ENCODE peak calls at places on chromosomes 11 and 22, in four cellular contexts. C is adrenal gland; T is uterus; E is naive thymus-derived CD4-positive, alpha-beta T cell. V is an unnamed sample.

GRCh38 chr11:73317373-73317772 is 9.3 kb downstream of the ARHGEF17 start:
- DNase-seq in C (peak; percentile 41), T (peak; percentile 74), E (no peak), V (peak; percentile 86)

GRCh38 chr11:104830080-104830479 is 68.2 kb downstream of the CASP12 start:
- DNase-seq in C (no peak), T (no peak), E (no peak), V (no peak)

GRCh38 chr11:10918698-10919097 is 60.8 kb upstream of the ZBED5 start:
- DNase-seq in C (no peak), T (no peak), E (no peak), V (no peak)

GRCh38 chr11:108494182-108494581 is 4.0 kb downstream of the POGLUT3 start:
- DNase-seq in C (no peak), T (no peak), E (no peak), V (no peak)

GRCh38 chr11:128022007-128022368 is 565.4 kb downstream of the ETS1 start:
- DNase-seq in C (no peak), T (no peak), E (no peak), V (no peak)

GRCh38 chr11:37141707-37142106 is 543.7 kb upstream of the RAG2 start:
- DNase-seq in C (no peak), T (no peak), E (no peak), V (no peak)

GRCh38 chr22:17896552-17896951 is 122.3 kb upstream of the BID start:
- DNase-seq in C (peak; percentile 74), T (no peak), E (no peak), V (no peak)

GRCh38 chr11:2582958-2583604 is 116.7 kb downstream of the KCNQ1OT1 start:
- DNase-seq in C (no peak), T (no peak), E (no peak), V (peak; percentile 2)

GRCh38 chr11:10506013-10506370 is 35.0 kb downstream of the RNF141 start:
- DNase-seq in C (no peak), T (no peak), E (no peak), V (no peak)

GRCh38 chr11:126058090-126058489 is 4.6 kb downstream of the CDON start:
- DNase-seq in C (no peak), T (no peak), E (no peak), V (no peak)

GRCh38 chr11:119713361-119714040 is 15.5 kb downstream of the NECTIN1 start:
- DNase-seq in C (no peak), T (no peak), E (no peak), V (no peak)

GRCh38 chr11:63599211-63600122 is 14.8 kb downstream of the PLAAT3 start:
- DNase-seq in C (no peak), T (no peak), E (no peak), V (no peak)

GRCh38 chr11:12220305-12220704 is 109.9 kb downstream of the MICAL2 start:
- DNase-seq in C (no peak), T (peak; percentile 81), E (no peak), V (peak; percentile 75)

GRCh38 chr11:79092791-79093313 is 348.0 kb downstream of the TENM4 start:
- DNase-seq in C (no peak), T (no peak), E (no peak), V (no peak)

GRCh38 chr11:134215836-134216235 is 7.9 kb downstream of the NCAPD3 start:
- DNase-seq in C (no peak), T (no peak), E (no peak), V (no peak)

GRCh38 chr11:5507586-5508305 is 2.0 kb downstream of the UBQLN3 start:
- DNase-seq in C (no peak), T (no peak), E (no peak), V (no peak)

GRCh38 chr11:66845876-66846212 is 2.6 kb downstream of the RCE1 start:
- DNase-seq in C (no peak), T (no peak), E (no peak), V (no peak)

GRCh38 chr22:22959147-22959827 is 71.7 kb downstream of the IGLL5 start:
- DNase-seq in C (peak; percentile 86), T (peak; percentile 61), E (peak; percentile 37), V (peak; percentile 45)

GRCh38 chr11:125201525-125202121 is 37.1 kb downstream of the PKNOX2 start:
- DNase-seq in C (no peak), T (peak; percentile 56), E (no peak), V (no peak)

GRCh38 chr11:75851203-75851602 is 36.2 kb downstream of the UVRAG start:
- DNase-seq in C (peak; percentile 34), T (no peak), E (no peak), V (no peak)

GRCh38 chr11:62432695-62433094 is 13.9 kb downstream of the SCGB1A1 start:
- DNase-seq in C (no peak), T (no peak), E (no peak), V (no peak)

GRCh38 chr11:96614846-96615245 is 225.0 kb downstream of the JRKL start:
- DNase-seq in C (no peak), T (no peak), E (no peak), V (no peak)

GRCh38 chr11:109970516-109971183 is 122.5 kb upstream of the ZC3H12C start:
- DNase-seq in C (no peak), T (no peak), E (no peak), V (no peak)

GRCh38 chr22:44942056-44942455 is 67.7 kb downstream of the PHF21B start:
- DNase-seq in C (no peak), T (no peak), E (no peak), V (no peak)

GRCh38 chr11:96054870-96055705 is 131.2 kb upstream of the MTMR2 start:
- DNase-seq in C (no peak), T (no peak), E (no peak), V (no peak)

GRCh38 chr11:126969865-126970479 is 30.6 kb downstream of the KIRREL3 start:
- DNase-seq in C (no peak), T (no peak), E (no peak), V (no peak)

GRCh38 chr11:75276696-75277095 is 36.1 kb downstream of the TPBGL start:
- DNase-seq in C (no peak), T (peak; percentile 4), E (no peak), V (no peak)

GRCh38 chr11:104005234-104005855 is 31.1 kb upstream of the DDI1 start:
- DNase-seq in C (no peak), T (no peak), E (no peak), V (no peak)

GRCh38 chr11:108713076-108713790 is 48.4 kb downstream of the DDX10 start:
- DNase-seq in C (no peak), T (no peak), E (no peak), V (no peak)

GRCh38 chr22:25509391-25509791 is 55.1 kb upstream of the GRK3 start:
- DNase-seq in C (peak; percentile 23), T (peak; percentile 77), E (no peak), V (no peak)

GRCh38 chr11:16572946-16573345 is 165.5 kb upstream of the C11orf58 start:
- DNase-seq in C (no peak), T (no peak), E (no peak), V (no peak)

GRCh38 chr22:38218661-38219331 is 17.0 kb downstream of the MAFF start:
- DNase-seq in C (peak; percentile 91), T (peak; percentile 83), E (no peak), V (peak; percentile 70)

DNA sequence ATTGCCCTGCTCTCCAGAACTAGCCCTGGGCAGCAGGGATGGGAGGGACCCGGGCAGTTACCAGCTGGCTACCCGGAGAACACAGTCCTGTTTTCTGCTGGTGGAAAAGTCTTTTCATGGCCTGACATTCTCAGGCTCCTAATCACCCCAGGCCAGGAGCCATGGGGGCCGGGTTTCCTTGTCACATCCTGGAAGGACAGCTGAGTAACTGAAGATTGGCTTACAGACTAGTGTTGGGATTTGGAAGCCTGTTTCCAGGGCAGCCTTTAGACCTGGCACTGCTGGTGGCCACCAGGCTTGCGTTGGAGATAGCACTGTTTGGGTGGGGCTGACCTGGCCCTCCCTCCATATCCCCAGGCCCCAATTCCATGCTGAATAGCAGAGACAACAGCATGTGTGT is 349.0 kb downstream of the CTTN start:
- DNase-seq in C (no peak), T (no peak), E (no peak), V (no peak)
- H3K4me1 ChIP-seq in C (no peaks in the 10 kb centered on the region), T (no peaks in the 10 kb centered on the region), E (no peaks in the 10 kb centered on the region), V (no peaks in the 10 kb centered on the region)

DNA sequence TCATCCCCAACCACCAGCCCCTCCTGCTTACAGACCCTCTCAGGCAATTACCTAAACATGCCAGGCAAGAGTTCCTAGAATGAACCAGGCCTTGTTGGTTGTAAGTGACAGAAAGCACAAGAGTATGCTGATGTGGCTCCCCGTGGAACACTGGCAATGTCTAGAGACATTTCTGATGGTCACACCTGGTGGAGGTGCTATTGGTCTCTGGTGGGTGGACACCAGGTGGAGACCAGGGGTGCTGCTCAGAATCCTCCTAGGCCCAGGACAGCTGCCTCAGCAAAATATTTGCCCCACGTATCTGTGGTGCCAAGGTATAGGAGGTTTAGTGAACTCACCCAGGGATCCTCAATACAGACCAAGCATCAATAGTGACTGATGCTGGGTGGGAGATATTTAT is 832.7 kb downstream of the TBC1D22A start:
- DNase-seq in C (no peak), T (no peak), E (no peak), V (no peak)
- H3K9me3 ChIP-seq in C (no peaks in the 10 kb centered on the region), T (no peaks in the 10 kb centered on the region), E (no peaks in the 10 kb centered on the region), V (peaks cover 8% of the 10 kb centered on the region)

DNA sequence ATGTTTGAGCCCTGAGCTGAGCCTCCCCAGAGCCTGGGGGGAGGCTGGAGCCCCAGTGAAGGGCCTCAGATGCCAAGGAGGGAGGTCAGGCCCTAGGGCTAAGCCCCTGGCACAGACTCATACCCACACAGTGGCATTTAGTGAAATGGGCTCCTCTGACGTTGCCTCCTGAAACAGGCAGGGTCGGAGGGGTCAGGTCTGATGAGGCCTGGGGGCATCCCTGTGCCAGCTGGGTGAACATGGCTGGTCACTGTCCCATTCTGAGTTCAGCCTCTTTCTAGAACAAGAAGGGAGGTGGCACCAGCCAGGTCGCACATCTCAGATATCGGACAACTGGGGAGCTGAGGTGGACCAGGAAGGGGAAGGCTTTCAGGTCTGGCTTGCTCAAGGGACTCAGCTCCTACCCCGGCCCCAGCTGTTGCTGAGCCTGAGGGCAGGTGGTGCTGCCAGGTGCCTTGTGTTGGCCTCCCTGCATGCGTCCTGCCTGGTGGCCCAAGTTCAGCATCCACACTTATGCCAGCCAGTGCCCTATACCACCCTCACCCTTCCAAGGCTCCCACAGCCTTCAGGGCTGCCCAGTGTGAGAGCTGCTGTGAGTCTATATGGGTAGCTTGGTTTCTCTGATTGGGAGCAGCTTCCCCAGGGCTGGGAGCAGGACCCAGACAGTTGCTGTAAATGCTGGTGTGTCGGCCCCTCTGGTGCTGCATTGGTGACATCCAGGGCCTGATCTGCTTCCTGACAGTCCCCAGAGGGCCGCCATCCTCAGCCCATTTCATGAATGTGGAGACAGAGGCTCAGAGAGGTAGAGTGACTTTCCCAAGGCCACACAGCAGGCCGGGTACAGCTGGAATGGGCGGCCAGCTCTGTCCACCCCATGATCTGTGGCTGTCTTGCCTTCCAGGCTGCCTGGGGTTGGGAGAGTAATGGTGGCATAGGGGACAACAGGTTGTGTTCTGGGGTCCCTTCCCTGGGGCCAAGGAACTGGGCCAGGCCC is 32.8 kb upstream of the PPARA start:
- DNase-seq in C (no peak), T (no peak), E (no peak), V (no peak)
- H3K27ac ChIP-seq in C (no peak overlapping the region), T (peak overlapping the region; percentile 100), E (no peak overlapping the region), V (peak overlapping the region; percentile 86)

DNA sequence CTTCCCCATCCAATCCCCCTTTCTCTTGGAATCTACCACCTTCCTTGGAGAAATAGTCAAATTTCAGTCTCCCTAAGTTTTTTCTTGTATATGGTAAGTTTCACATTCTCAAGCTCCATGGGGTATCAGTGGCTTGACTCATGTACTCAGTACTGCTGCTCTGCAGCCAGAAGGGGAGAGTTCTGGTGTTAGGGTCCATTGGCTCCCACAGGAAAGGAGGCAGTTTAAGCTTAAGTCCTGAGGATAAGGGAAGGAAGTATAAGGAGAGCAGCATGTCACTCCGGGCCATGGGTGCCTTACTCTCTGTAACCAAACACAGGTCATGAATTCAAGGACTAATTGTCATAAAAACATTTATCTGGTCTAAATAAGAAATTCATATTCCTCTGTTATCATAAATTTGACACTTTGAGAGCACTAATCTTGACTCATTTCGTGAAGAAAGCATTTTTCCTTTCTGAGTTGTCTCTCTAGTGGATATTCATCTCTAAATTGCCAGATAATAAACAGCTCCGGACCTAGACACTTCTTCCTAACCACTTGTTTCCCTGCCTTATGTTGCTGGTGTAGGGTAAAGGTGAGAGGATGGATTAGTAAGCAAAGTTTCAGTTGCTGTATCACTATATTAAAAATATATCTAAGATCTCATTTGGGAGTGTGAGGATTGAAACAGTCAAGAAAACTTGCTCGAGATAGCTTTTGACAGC is 20.1 kb upstream of the SORL1 start:
- DNase-seq in C (no peak), T (no peak), E (no peak), V (no peak)
- H3K4me1 ChIP-seq in C (peaks cover 4% of the 10 kb centered on the region), T (no peaks in the 10 kb centered on the region), E (no peaks in the 10 kb centered on the region), V (peaks cover 41% of the 10 kb centered on the region)

V was measured in heart right ventricle.